ENCODE peak calls at places on chromosomes 16 and 17, in nine cellular contexts. One of them, this sample, is unnamed.

GRCh38 chr17:17998934-17999333 is 26.3 kb downstream of the DRC3 start:
- DNase-seq in T-helper 17 cell: no peak
- DNase-seq in CD8-positive, alpha-beta T cell: no peak
- DNase-seq in ovary: no peak
- DNase-seq in GM23338: no peak
- DNase-seq in effector memory CD8-positive, alpha-beta T cell: no peak
- DNase-seq in T-cell: no peak
- DNase-seq in HTR-8/SVneo: no peak
- DNase-seq in GM23248: no peak
- DNase-seq in this sample: no peak

GRCh38 chr17:17235212-17236174 is 1.5 kb downstream of the FLCN start:
- DNase-seq in T-helper 17 cell: no peak
- DNase-seq in CD8-positive, alpha-beta T cell: no peak
- DNase-seq in ovary: no peak
- DNase-seq in GM23338: no peak
- DNase-seq in effector memory CD8-positive, alpha-beta T cell: no peak
- DNase-seq in T-cell: no peak
- DNase-seq in HTR-8/SVneo: no peak
- DNase-seq in GM23248: peak
- DNase-seq in this sample: no peak

GRCh38 chr16:7211781-7212180 is 120.9 kb upstream of the RBFOX1 start:
- DNase-seq in T-helper 17 cell: no peak
- DNase-seq in CD8-positive, alpha-beta T cell: no peak
- DNase-seq in ovary: no peak
- DNase-seq in GM23338: no peak
- DNase-seq in effector memory CD8-positive, alpha-beta T cell: no peak
- DNase-seq in T-cell: no peak
- DNase-seq in HTR-8/SVneo: no peak
- DNase-seq in GM23248: no peak
- DNase-seq in this sample: no peak

GRCh38 chr17:34840758-34841157 is 120.5 kb downstream of the CCT6B start:
- DNase-seq in T-helper 17 cell: no peak
- DNase-seq in CD8-positive, alpha-beta T cell: no peak
- DNase-seq in ovary: no peak
- DNase-seq in GM23338: peak
- DNase-seq in effector memory CD8-positive, alpha-beta T cell: no peak
- DNase-seq in T-cell: peak
- DNase-seq in HTR-8/SVneo: no peak
- DNase-seq in GM23248: no peak
- DNase-seq in this sample: peak

GRCh38 chr17:75267403-75268232 is 3.4 kb downstream of the MIF4GD start:
- DNase-seq in T-helper 17 cell: no peak
- DNase-seq in CD8-positive, alpha-beta T cell: no peak
- DNase-seq in ovary: no peak
- DNase-seq in GM23338: peak
- DNase-seq in effector memory CD8-positive, alpha-beta T cell: no peak
- DNase-seq in T-cell: no peak
- DNase-seq in HTR-8/SVneo: no peak
- DNase-seq in GM23248: no peak
- DNase-seq in this sample: no peak

GRCh38 chr17:79617304-79617703 is 6.5 kb upstream of the RBFOX3 start:
- DNase-seq in T-helper 17 cell: no peak
- DNase-seq in CD8-positive, alpha-beta T cell: no peak
- DNase-seq in ovary: no peak
- DNase-seq in GM23338: no peak
- DNase-seq in effector memory CD8-positive, alpha-beta T cell: no peak
- DNase-seq in T-cell: no peak
- DNase-seq in HTR-8/SVneo: no peak
- DNase-seq in GM23248: no peak
- DNase-seq in this sample: no peak

GRCh38 chr17:38747385-38748328 is 479 bp downstream of the PCGF2 start:
- DNase-seq in T-helper 17 cell: peak
- DNase-seq in CD8-positive, alpha-beta T cell: no peak
- DNase-seq in ovary: peak
- DNase-seq in GM23338: peak
- DNase-seq in effector memory CD8-positive, alpha-beta T cell: no peak
- DNase-seq in T-cell: no peak
- DNase-seq in HTR-8/SVneo: no peak
- DNase-seq in GM23248: peak
- DNase-seq in this sample: no peak

GRCh38 chr17:76145231-76146052 is 4.4 kb upstream of the FOXJ1 start:
- DNase-seq in T-helper 17 cell: no peak
- DNase-seq in CD8-positive, alpha-beta T cell: peak
- DNase-seq in ovary: no peak
- DNase-seq in GM23338: peak
- DNase-seq in effector memory CD8-positive, alpha-beta T cell: peak
- DNase-seq in T-cell: peak
- DNase-seq in HTR-8/SVneo: no peak
- DNase-seq in GM23248: no peak
- DNase-seq in this sample: peak

GRCh38 chr17:10042589-10043244 is 137.6 kb upstream of the RCVRN start:
- DNase-seq in T-helper 17 cell: no peak
- DNase-seq in CD8-positive, alpha-beta T cell: no peak
- DNase-seq in ovary: peak
- DNase-seq in GM23338: no peak
- DNase-seq in effector memory CD8-positive, alpha-beta T cell: no peak
- DNase-seq in T-cell: no peak
- DNase-seq in HTR-8/SVneo: no peak
- DNase-seq in GM23248: no peak
- DNase-seq in this sample: no peak

GRCh38 chr17:67478266-67479118 is 101.4 kb downstream of the PITPNC1 start:
- DNase-seq in T-helper 17 cell: no peak
- DNase-seq in CD8-positive, alpha-beta T cell: peak
- DNase-seq in ovary: no peak
- DNase-seq in GM23338: no peak
- DNase-seq in effector memory CD8-positive, alpha-beta T cell: no peak
- DNase-seq in T-cell: no peak
- DNase-seq in HTR-8/SVneo: no peak
- DNase-seq in GM23248: no peak
- DNase-seq in this sample: no peak

GRCh38 chr17:49344914-49345313 is 17.1 kb downstream of the ZNF652 start:
- DNase-seq in T-helper 17 cell: no peak
- DNase-seq in CD8-positive, alpha-beta T cell: no peak
- DNase-seq in ovary: no peak
- DNase-seq in GM23338: no peak
- DNase-seq in effector memory CD8-positive, alpha-beta T cell: no peak
- DNase-seq in T-cell: no peak
- DNase-seq in HTR-8/SVneo: no peak
- DNase-seq in GM23248: peak
- DNase-seq in this sample: no peak

GRCh38 chr17:56640116-56640515 is 46.6 kb downstream of the NOG start:
- DNase-seq in T-helper 17 cell: no peak
- DNase-seq in CD8-positive, alpha-beta T cell: no peak
- DNase-seq in ovary: no peak
- DNase-seq in GM23338: no peak
- DNase-seq in effector memory CD8-positive, alpha-beta T cell: no peak
- DNase-seq in T-cell: no peak
- DNase-seq in HTR-8/SVneo: no peak
- DNase-seq in GM23248: no peak
- DNase-seq in this sample: no peak

GRCh38 chr16:4179020-4179419 is 62.8 kb upstream of the ADCY9 start:
- DNase-seq in T-helper 17 cell: no peak
- DNase-seq in CD8-positive, alpha-beta T cell: no peak
- DNase-seq in ovary: no peak
- DNase-seq in GM23338: no peak
- DNase-seq in effector memory CD8-positive, alpha-beta T cell: no peak
- DNase-seq in T-cell: no peak
- DNase-seq in HTR-8/SVneo: no peak
- DNase-seq in GM23248: peak
- DNase-seq in this sample: no peak

GRCh38 chr16:84692451-84692850 is 7.3 kb upstream of the USP10 start:
- DNase-seq in T-helper 17 cell: no peak
- DNase-seq in CD8-positive, alpha-beta T cell: no peak
- DNase-seq in ovary: no peak
- DNase-seq in GM23338: no peak
- DNase-seq in effector memory CD8-positive, alpha-beta T cell: no peak
- DNase-seq in T-cell: no peak
- DNase-seq in HTR-8/SVneo: peak
- DNase-seq in GM23248: no peak
- DNase-seq in this sample: no peak

GRCh38 chr17:80468222-80468621 is 8.2 kb downstream of the NPTX1 start:
- DNase-seq in T-helper 17 cell: no peak
- DNase-seq in CD8-positive, alpha-beta T cell: no peak
- DNase-seq in ovary: no peak
- DNase-seq in GM23338: peak
- DNase-seq in effector memory CD8-positive, alpha-beta T cell: no peak
- DNase-seq in T-cell: no peak
- DNase-seq in HTR-8/SVneo: no peak
- DNase-seq in GM23248: no peak
- DNase-seq in this sample: no peak

GRCh38 chr16:65769055-65769465 is 597.4 kb upstream of the CDH5 start:
- DNase-seq in T-helper 17 cell: no peak
- DNase-seq in CD8-positive, alpha-beta T cell: no peak
- DNase-seq in ovary: no peak
- DNase-seq in GM23338: no peak
- DNase-seq in effector memory CD8-positive, alpha-beta T cell: no peak
- DNase-seq in T-cell: no peak
- DNase-seq in HTR-8/SVneo: no peak
- DNase-seq in GM23248: no peak
- DNase-seq in this sample: no peak

GRCh38 chr16:48393843-48394703 is 8.9 kb upstream of the SIAH1 start:
- DNase-seq in T-helper 17 cell: no peak
- DNase-seq in CD8-positive, alpha-beta T cell: no peak
- DNase-seq in ovary: no peak
- DNase-seq in GM23338: no peak
- DNase-seq in effector memory CD8-positive, alpha-beta T cell: no peak
- DNase-seq in T-cell: no peak
- DNase-seq in HTR-8/SVneo: no peak
- DNase-seq in GM23248: peak
- DNase-seq in this sample: no peak

GRCh38 chr17:20611314-20611713 is 31.8 kb downstream of the CDRT15L2 start:
- DNase-seq in T-helper 17 cell: no peak
- DNase-seq in CD8-positive, alpha-beta T cell: no peak
- DNase-seq in ovary: no peak
- DNase-seq in GM23338: peak
- DNase-seq in effector memory CD8-positive, alpha-beta T cell: no peak
- DNase-seq in T-cell: no peak
- DNase-seq in HTR-8/SVneo: no peak
- DNase-seq in GM23248: no peak
- DNase-seq in this sample: no peak

GRCh38 chr16:71927383-71927782 is 32.1 kb downstream of the IST1 start:
- DNase-seq in T-helper 17 cell: no peak
- DNase-seq in CD8-positive, alpha-beta T cell: no peak
- DNase-seq in ovary: peak
- DNase-seq in GM23338: no peak
- DNase-seq in effector memory CD8-positive, alpha-beta T cell: no peak
- DNase-seq in T-cell: no peak
- DNase-seq in HTR-8/SVneo: peak
- DNase-seq in GM23248: peak
- DNase-seq in this sample: no peak

GRCh38 chr17:21462259-21462658 is 86.1 kb downstream of the KCNJ12 start:
- DNase-seq in T-helper 17 cell: no peak
- DNase-seq in CD8-positive, alpha-beta T cell: no peak
- DNase-seq in ovary: no peak
- DNase-seq in GM23338: no peak
- DNase-seq in effector memory CD8-positive, alpha-beta T cell: no peak
- DNase-seq in T-cell: no peak
- DNase-seq in HTR-8/SVneo: no peak
- DNase-seq in GM23248: no peak
- DNase-seq in this sample: no peak